ENCODE peak calls at places on chromosomes 2 and 18, in six cellular contexts. Q is GOT3; R is sciatic nerve; W is activated CD8-positive, alpha-beta memory T cell treated with anti-CD3 and anti-CD28 coated beads, Interleukin-2, amount 50 U/mL, for 48 hours; Z is posterior vena cava; G is dorsolateral prefrontal cortex. F is an unnamed sample.

GRCh38 chr2:60608679-60609078 is 55.2 kb upstream of the BCL11A start:
- DNase-seq in Z (no peak), Q (no peak), R (no peak), G (no peak), W (no peak), F (no peak)

GRCh38 chr2:219632758-219633101 is 5.3 kb downstream of the SLC4A3 start:
- DNase-seq in W (peak), G (peak), Q (no peak), R (peak), Z (peak), F (no peak)

GRCh38 chr2:190149942-190150341 is 87.4 kb upstream of the MSTN start:
- DNase-seq in R (no peak), Q (no peak), G (no peak), Z (no peak), W (no peak), F (no peak)

GRCh38 chr2:241852116-241852980 is 6.3 kb downstream of the PDCD1 start:
- DNase-seq in G (no peak), Z (peak), Q (no peak), R (peak), W (no peak), F (no peak)

GRCh38 chr18:35775887-35776286 is 194.3 kb downstream of the GALNT1 start:
- DNase-seq in Z (no peak), W (no peak), G (no peak), Q (no peak), R (no peak), F (peak)

GRCh38 chr2:50674876-50675275 is 357.1 kb downstream of the NRXN1 start:
- DNase-seq in R (no peak), Q (no peak), Z (no peak), G (no peak), W (no peak), F (no peak)

GRCh38 chr2:109069430-109070194 is 59.4 kb upstream of the SH3RF3 start:
- DNase-seq in Q (no peak), Z (no peak), R (no peak), G (no peak), W (no peak), F (no peak)

GRCh38 chr18:59918320-59918755 is 18.5 kb downstream of the PMAIP1 start:
- DNase-seq in W (no peak), G (no peak), Z (no peak), R (no peak), Q (peak), F (peak)

GRCh38 chr2:207394812-207395534 is 134.8 kb upstream of the CREB1 start:
- DNase-seq in Z (peak), R (no peak), G (no peak), Q (peak), W (peak), F (peak)

GRCh38 chr2:29765711-29766110 is 155.7 kb downstream of the ALK start:
- DNase-seq in G (no peak), R (no peak), Q (no peak), W (no peak), Z (no peak), F (no peak)

GRCh38 chr2:31238126-31238905 is 4.4 kb downstream of the EHD3 start:
- DNase-seq in W (peak), Z (no peak), R (no peak), G (peak), Q (no peak), F (no peak)

GRCh38 chr18:21933931-21934765 is 193.6 kb downstream of the MIB1 start:
- DNase-seq in W (no peak), Z (no peak), Q (no peak), G (no peak), R (no peak), F (no peak)